ENCODE peak calls at places on chromosomes 11 and 22, in nine cellular contexts. One of them, this sample, is unnamed. For H3K36me3, the result is how much of the 10 kb centered on the place peaks cover.

GRCh38 chr22:40498454-40499186 is 128.2 kb downstream of the SGSM3 start:
- DNase-seq in stomach: no peak
- DNase-seq in colonic mucosa: no peak
- DNase-seq in neuronal stem cell: no peak
- DNase-seq in left ventricle myocardium inferior: no peak
- DNase-seq in OCI-LY7: no peak
- DNase-seq in SJCRH30: peak
- DNase-seq in DND-41: no peak
- DNase-seq in CD8-positive, alpha-beta memory T cell: no peak
- DNase-seq in this sample: no peak

GRCh38 chr11:84437129-84438123 is 1151.3 kb upstream of the CCDC90B start:
- DNase-seq in SJCRH30: no peak
- DNase-seq in DND-41: no peak
- DNase-seq in CD8-positive, alpha-beta memory T cell: no peak
- DNase-seq in colonic mucosa: peak
- DNase-seq in stomach: peak
- DNase-seq in left ventricle myocardium inferior: no peak
- DNase-seq in OCI-LY7: peak
- DNase-seq in neuronal stem cell: peak
- DNase-seq in this sample: no peak

GRCh38 chr22:44738347-44738715 is 14.0 kb upstream of the ARHGAP8 start:
- DNase-seq in neuronal stem cell: no peak
- DNase-seq in SJCRH30: peak
- DNase-seq in left ventricle myocardium inferior: no peak
- DNase-seq in DND-41: no peak
- DNase-seq in CD8-positive, alpha-beta memory T cell: no peak
- DNase-seq in OCI-LY7: no peak
- DNase-seq in stomach: peak
- DNase-seq in colonic mucosa: peak
- DNase-seq in this sample: no peak

GRCh38 chr11:41921991-41922390 is 462.5 kb upstream of the LRRC4C start:
- DNase-seq in OCI-LY7: no peak
- DNase-seq in SJCRH30: no peak
- DNase-seq in colonic mucosa: no peak
- DNase-seq in left ventricle myocardium inferior: no peak
- DNase-seq in DND-41: no peak
- DNase-seq in neuronal stem cell: peak
- DNase-seq in stomach: no peak
- DNase-seq in CD8-positive, alpha-beta memory T cell: no peak
- DNase-seq in this sample: no peak

GRCh38 chr11:19432370-19433163 is 191.8 kb upstream of the E2F8 start:
- DNase-seq in CD8-positive, alpha-beta memory T cell: no peak
- DNase-seq in neuronal stem cell: no peak
- DNase-seq in colonic mucosa: no peak
- DNase-seq in DND-41: no peak
- DNase-seq in SJCRH30: peak
- DNase-seq in left ventricle myocardium inferior: no peak
- DNase-seq in stomach: no peak
- DNase-seq in OCI-LY7: peak
- DNase-seq in this sample: no peak

GRCh38 chr22:17085277-17086091 is 684 bp downstream of the IL17RA start:
- DNase-seq in neuronal stem cell: no peak
- DNase-seq in SJCRH30: no peak
- DNase-seq in DND-41: no peak
- DNase-seq in left ventricle myocardium inferior: peak
- DNase-seq in stomach: peak
- DNase-seq in OCI-LY7: no peak
- DNase-seq in colonic mucosa: peak
- DNase-seq in CD8-positive, alpha-beta memory T cell: no peak
- DNase-seq in this sample: peak

GRCh38 chr11:2428322-2428795 is 16.0 kb downstream of the TRPM5 start:
- DNase-seq in stomach: peak
- DNase-seq in neuronal stem cell: peak
- DNase-seq in OCI-LY7: peak
- DNase-seq in SJCRH30: peak
- DNase-seq in left ventricle myocardium inferior: peak
- DNase-seq in CD8-positive, alpha-beta memory T cell: peak
- DNase-seq in DND-41: peak
- DNase-seq in colonic mucosa: peak
- DNase-seq in this sample: peak

GRCh38 chr11:102382384-102382783 is 35.4 kb downstream of the BIRC2 start:
- DNase-seq in OCI-LY7: no peak
- DNase-seq in DND-41: no peak
- DNase-seq in colonic mucosa: no peak
- DNase-seq in neuronal stem cell: no peak
- DNase-seq in SJCRH30: no peak
- DNase-seq in stomach: no peak
- DNase-seq in left ventricle myocardium inferior: no peak
- DNase-seq in CD8-positive, alpha-beta memory T cell: no peak
- DNase-seq in this sample: no peak

GRCh38 chr22:29817724-29818123 is 20.4 kb downstream of the ASCC2 start:
- DNase-seq in CD8-positive, alpha-beta memory T cell: no peak
- DNase-seq in stomach: no peak
- DNase-seq in left ventricle myocardium inferior: no peak
- DNase-seq in colonic mucosa: no peak
- DNase-seq in DND-41: no peak
- DNase-seq in neuronal stem cell: no peak
- DNase-seq in SJCRH30: no peak
- DNase-seq in OCI-LY7: no peak
- DNase-seq in this sample: no peak

GRCh38 chr11:803770-804598 is 1.0 kb downstream of the PIDD1 start:
- DNase-seq in CD8-positive, alpha-beta memory T cell: no peak
- DNase-seq in DND-41: peak
- DNase-seq in colonic mucosa: no peak
- DNase-seq in stomach: no peak
- DNase-seq in left ventricle myocardium inferior: no peak
- DNase-seq in SJCRH30: peak
- DNase-seq in neuronal stem cell: no peak
- DNase-seq in OCI-LY7: no peak
- DNase-seq in this sample: no peak

GRCh38 chr11:75265851-75266531 is 25.4 kb downstream of the TPBGL start:
- DNase-seq in OCI-LY7: peak
- DNase-seq in CD8-positive, alpha-beta memory T cell: no peak
- DNase-seq in left ventricle myocardium inferior: no peak
- DNase-seq in SJCRH30: no peak
- DNase-seq in colonic mucosa: no peak
- DNase-seq in DND-41: no peak
- DNase-seq in stomach: no peak
- DNase-seq in neuronal stem cell: no peak
- DNase-seq in this sample: peak

GRCh38 chr11:132125855-132126841 is 755.7 kb downstream of the NTM start:
- DNase-seq in left ventricle myocardium inferior: no peak
- DNase-seq in DND-41: peak
- DNase-seq in stomach: no peak
- DNase-seq in OCI-LY7: no peak
- DNase-seq in CD8-positive, alpha-beta memory T cell: no peak
- DNase-seq in neuronal stem cell: peak
- DNase-seq in SJCRH30: peak
- DNase-seq in colonic mucosa: no peak
- DNase-seq in this sample: no peak

GRCh38 chr22:39254789-39255298 is 10.1 kb upstream of the PDGFB start:
- DNase-seq in left ventricle myocardium inferior: no peak
- DNase-seq in SJCRH30: peak
- DNase-seq in colonic mucosa: no peak
- DNase-seq in CD8-positive, alpha-beta memory T cell: peak
- DNase-seq in DND-41: no peak
- DNase-seq in neuronal stem cell: no peak
- DNase-seq in OCI-LY7: no peak
- DNase-seq in stomach: no peak
- DNase-seq in this sample: peak

GRCh38 chr11:102186836-102187235 is 76.6 kb downstream of the YAP1 start:
- DNase-seq in OCI-LY7: no peak
- DNase-seq in colonic mucosa: no peak
- DNase-seq in left ventricle myocardium inferior: no peak
- DNase-seq in DND-41: no peak
- DNase-seq in SJCRH30: peak
- DNase-seq in neuronal stem cell: peak
- DNase-seq in CD8-positive, alpha-beta memory T cell: no peak
- DNase-seq in stomach: no peak
- DNase-seq in this sample: no peak

DNA sequence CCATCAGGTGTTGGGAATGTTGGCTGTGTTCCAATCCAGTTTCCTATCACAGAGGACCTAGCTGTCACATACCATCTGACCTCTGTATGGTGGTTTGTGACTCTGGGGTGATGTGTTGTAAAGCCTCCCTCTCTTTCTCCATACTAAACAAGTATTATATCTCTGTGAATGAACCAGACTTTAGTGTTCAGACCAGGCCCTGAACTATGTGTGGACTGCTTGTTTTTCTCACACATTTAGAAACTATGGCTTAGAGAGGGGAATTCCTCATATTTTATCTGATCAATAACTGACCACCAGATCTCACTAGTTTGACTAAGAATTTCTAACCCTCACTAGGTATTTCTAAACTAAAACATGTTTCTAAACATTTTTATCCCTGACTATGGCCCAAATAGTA is 17.5 kb downstream of the NCR3LG1 start:
- DNase-seq in DND-41: no peak
- DNase-seq in colonic mucosa: no peak
- DNase-seq in OCI-LY7: no peak
- DNase-seq in neuronal stem cell: no peak
- DNase-seq in stomach: no peak
- DNase-seq in SJCRH30: no peak
- DNase-seq in CD8-positive, alpha-beta memory T cell: no peak
- DNase-seq in left ventricle myocardium inferior: no peak
- DNase-seq in this sample: no peak
- H3K4me3 ChIP-seq in DND-41: no peak
- H3K4me3 ChIP-seq in colonic mucosa: no peak
- H3K4me3 ChIP-seq in OCI-LY7: no peak
- H3K4me3 ChIP-seq in neuronal stem cell: no peak
- H3K4me3 ChIP-seq in stomach: no peak
- H3K4me3 ChIP-seq in SJCRH30: no peak
- H3K4me3 ChIP-seq in CD8-positive, alpha-beta memory T cell: no peak
- H3K4me3 ChIP-seq in left ventricle myocardium inferior: no peak
- H3K4me3 ChIP-seq in this sample: no peak

GRCh38 chr11:65370659-65371049 is 11.8 kb downstream of the SLC25A45 start:
- DNase-seq in stomach: no peak
- DNase-seq in neuronal stem cell: no peak
- DNase-seq in CD8-positive, alpha-beta memory T cell: no peak
- DNase-seq in OCI-LY7: no peak
- DNase-seq in SJCRH30: no peak
- DNase-seq in left ventricle myocardium inferior: no peak
- DNase-seq in DND-41: no peak
- DNase-seq in colonic mucosa: no peak
- DNase-seq in this sample: no peak
- H3K27ac ChIP-seq in stomach: peak
- H3K27ac ChIP-seq in neuronal stem cell: no peak
- H3K27ac ChIP-seq in CD8-positive, alpha-beta memory T cell: peak
- H3K27ac ChIP-seq in OCI-LY7: no peak
- H3K27ac ChIP-seq in SJCRH30: peak
- H3K27ac ChIP-seq in left ventricle myocardium inferior: peak
- H3K27ac ChIP-seq in DND-41: no peak
- H3K27ac ChIP-seq in colonic mucosa: no peak
- H3K27ac ChIP-seq in this sample: no peak

DNA sequence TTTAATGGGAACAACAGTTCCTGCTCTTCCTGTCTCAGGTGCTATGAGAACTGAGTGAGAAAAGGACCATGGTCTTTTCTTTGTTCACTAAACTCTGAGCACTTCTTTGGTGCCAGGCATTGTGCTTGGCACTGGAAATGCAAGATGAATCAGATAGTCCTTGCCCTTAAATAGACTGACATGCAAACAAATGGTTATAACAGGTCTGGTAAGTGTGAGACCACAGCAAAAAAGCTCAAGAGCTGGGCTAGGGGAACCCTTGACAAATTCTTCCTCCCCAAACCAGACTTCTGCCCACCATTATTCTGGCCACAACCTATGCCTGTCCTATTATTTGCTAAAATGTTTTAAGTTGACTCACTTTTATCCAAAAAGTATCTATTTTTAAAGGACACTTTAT is 5.1 kb downstream of the SLC43A3 start:
- DNase-seq in colonic mucosa: no peak
- DNase-seq in SJCRH30: no peak
- DNase-seq in CD8-positive, alpha-beta memory T cell: no peak
- DNase-seq in DND-41: no peak
- DNase-seq in left ventricle myocardium inferior: no peak
- DNase-seq in OCI-LY7: no peak
- DNase-seq in stomach: no peak
- DNase-seq in neuronal stem cell: no peak
- DNase-seq in this sample: no peak
- H3K36me3 ChIP-seq in colonic mucosa: under half
- H3K36me3 ChIP-seq in SJCRH30: under half
- H3K36me3 ChIP-seq in CD8-positive, alpha-beta memory T cell: under half
- H3K36me3 ChIP-seq in DND-41: half or more
- H3K36me3 ChIP-seq in left ventricle myocardium inferior: half or more
- H3K36me3 ChIP-seq in OCI-LY7: half or more
- H3K36me3 ChIP-seq in stomach: half or more
- H3K36me3 ChIP-seq in neuronal stem cell: under half
- H3K36me3 ChIP-seq in this sample: under half

DNA sequence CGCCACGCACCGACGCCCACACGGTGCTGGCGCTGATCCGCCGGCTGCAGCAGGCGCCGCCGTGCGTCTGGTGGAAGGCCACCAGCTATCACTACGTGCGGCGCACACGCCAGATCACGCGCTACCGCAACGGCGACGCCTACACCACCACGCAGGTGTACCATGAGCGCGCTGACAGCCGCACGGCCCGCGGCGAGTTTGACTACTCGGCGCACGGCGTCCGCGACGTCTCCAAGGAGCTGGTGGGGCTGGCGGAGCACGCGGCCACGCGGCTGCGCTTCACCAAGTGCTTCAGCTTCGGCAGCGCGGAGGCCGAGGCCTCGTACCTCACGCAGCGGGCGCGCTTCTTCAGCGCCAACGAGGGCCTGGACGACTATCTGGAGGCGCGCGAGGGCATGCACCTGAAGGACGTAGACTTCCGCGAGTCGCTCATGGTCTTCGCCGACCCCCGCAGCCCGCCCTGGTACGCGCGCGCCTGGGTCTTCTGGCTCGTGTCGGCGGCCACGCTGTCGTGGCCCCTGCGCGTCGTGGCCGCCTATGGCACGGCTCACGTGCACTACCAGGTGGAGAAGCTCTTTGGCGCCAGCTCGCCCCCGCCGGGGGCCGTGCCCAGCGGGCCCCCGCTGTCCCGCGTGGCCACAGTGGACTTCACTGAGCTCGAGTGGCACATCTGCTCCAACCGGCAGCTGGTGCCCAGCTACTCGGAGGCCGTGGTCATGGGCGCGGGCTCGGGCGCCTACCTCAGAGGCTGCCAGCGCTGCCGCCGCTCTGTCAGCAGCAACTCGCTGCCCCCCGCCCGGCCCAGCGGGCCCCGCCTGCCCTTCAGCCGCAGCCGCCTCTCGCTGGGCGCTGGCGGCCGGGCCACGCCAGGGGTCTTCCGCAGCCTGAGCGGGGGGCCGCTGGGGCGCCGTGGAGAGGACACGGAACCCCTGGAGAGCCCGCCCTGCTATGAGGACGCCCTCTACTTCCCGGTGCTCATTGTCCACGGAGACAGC is 3.2 kb downstream of the TMEM151A start:
- DNase-seq in SJCRH30: no peak
- DNase-seq in colonic mucosa: no peak
- DNase-seq in OCI-LY7: no peak
- DNase-seq in neuronal stem cell: no peak
- DNase-seq in CD8-positive, alpha-beta memory T cell: no peak
- DNase-seq in stomach: no peak
- DNase-seq in DND-41: no peak
- DNase-seq in left ventricle myocardium inferior: no peak
- DNase-seq in this sample: no peak
- H3K4me3 ChIP-seq in SJCRH30: no peak
- H3K4me3 ChIP-seq in colonic mucosa: no peak
- H3K4me3 ChIP-seq in OCI-LY7: no peak
- H3K4me3 ChIP-seq in neuronal stem cell: no peak
- H3K4me3 ChIP-seq in CD8-positive, alpha-beta memory T cell: no peak
- H3K4me3 ChIP-seq in stomach: no peak
- H3K4me3 ChIP-seq in DND-41: no peak
- H3K4me3 ChIP-seq in left ventricle myocardium inferior: no peak
- H3K4me3 ChIP-seq in this sample: no peak